ENCODE peak calls at places on chromosomes 13 and 19, in five cellular contexts. One of them, this sample, is unnamed. For H3K4me1 and H3K27me3, the result is how much of the 10 kb centered on the place peaks cover.

GRCh38 chr19:588093-588742 is 1.5 kb upstream of the HCN2 start:
- DNase-seq in heart left ventricle: peak
- DNase-seq in CD4-positive, CD25-positive, alpha-beta regulatory T cell: peak
- DNase-seq in fibroblast of lung: peak
- DNase-seq in psoas muscle: peak
- DNase-seq in this sample: no peak

GRCh38 chr13:49351871-49352270 is 92.0 kb downstream of the CAB39L start:
- DNase-seq in heart left ventricle: no peak
- DNase-seq in CD4-positive, CD25-positive, alpha-beta regulatory T cell: no peak
- DNase-seq in fibroblast of lung: no peak
- DNase-seq in psoas muscle: no peak
- DNase-seq in this sample: no peak

GRCh38 chr13:105345116-105345515 is 1190.3 kb downstream of the EFNB2 start:
- DNase-seq in heart left ventricle: no peak
- DNase-seq in psoas muscle: no peak
- DNase-seq in CD4-positive, CD25-positive, alpha-beta regulatory T cell: no peak
- DNase-seq in fibroblast of lung: no peak
- DNase-seq in this sample: no peak

GRCh38 chr13:30618186-30618937 is 642 bp downstream of the USPL1 start:
- DNase-seq in heart left ventricle: peak
- DNase-seq in CD4-positive, CD25-positive, alpha-beta regulatory T cell: no peak
- DNase-seq in psoas muscle: no peak
- DNase-seq in fibroblast of lung: no peak
- DNase-seq in this sample: no peak

GRCh38 chr13:77637583-77637982 is 59.9 kb upstream of the SLAIN1 start:
- DNase-seq in CD4-positive, CD25-positive, alpha-beta regulatory T cell: no peak
- DNase-seq in heart left ventricle: no peak
- DNase-seq in psoas muscle: no peak
- DNase-seq in fibroblast of lung: no peak
- DNase-seq in this sample: no peak

GRCh38 chr19:39568604-39569003 is 28.6 kb upstream of the EID2 start:
- DNase-seq in psoas muscle: no peak
- DNase-seq in heart left ventricle: no peak
- DNase-seq in CD4-positive, CD25-positive, alpha-beta regulatory T cell: no peak
- DNase-seq in fibroblast of lung: no peak
- DNase-seq in this sample: no peak

GRCh38 chr19:18496167-18496979 is 25.5 kb downstream of the ELL start:
- DNase-seq in heart left ventricle: no peak
- DNase-seq in psoas muscle: no peak
- DNase-seq in fibroblast of lung: no peak
- DNase-seq in CD4-positive, CD25-positive, alpha-beta regulatory T cell: peak
- DNase-seq in this sample: no peak

GRCh38 chr19:12833747-12834417 is 497 bp downstream of the RTBDN start:
- DNase-seq in CD4-positive, CD25-positive, alpha-beta regulatory T cell: no peak
- DNase-seq in psoas muscle: no peak
- DNase-seq in heart left ventricle: no peak
- DNase-seq in fibroblast of lung: no peak
- DNase-seq in this sample: no peak

GRCh38 chr13:81606074-81606473 is 1265.1 kb upstream of the SPRY2 start:
- DNase-seq in CD4-positive, CD25-positive, alpha-beta regulatory T cell: no peak
- DNase-seq in fibroblast of lung: no peak
- DNase-seq in heart left ventricle: no peak
- DNase-seq in psoas muscle: no peak
- DNase-seq in this sample: no peak

GRCh38 chr13:43269037-43269476 is 245.7 kb downstream of the DNAJC15 start:
- DNase-seq in CD4-positive, CD25-positive, alpha-beta regulatory T cell: no peak
- DNase-seq in psoas muscle: no peak
- DNase-seq in fibroblast of lung: peak
- DNase-seq in heart left ventricle: peak
- DNase-seq in this sample: no peak

GRCh38 chr13:106867249-106867648 is 299.3 kb upstream of the ARGLU1 start:
- DNase-seq in heart left ventricle: no peak
- DNase-seq in psoas muscle: no peak
- DNase-seq in fibroblast of lung: peak
- DNase-seq in CD4-positive, CD25-positive, alpha-beta regulatory T cell: no peak
- DNase-seq in this sample: no peak

GRCh38 chr13:25217023-25217909 is 45.2 kb upstream of the AMER2 start:
- DNase-seq in CD4-positive, CD25-positive, alpha-beta regulatory T cell: no peak
- DNase-seq in psoas muscle: no peak
- DNase-seq in fibroblast of lung: peak
- DNase-seq in heart left ventricle: no peak
- DNase-seq in this sample: no peak

GRCh38 chr19:1261863-1262686 is 7.1 kb upstream of the CIRBP start:
- DNase-seq in fibroblast of lung: no peak
- DNase-seq in CD4-positive, CD25-positive, alpha-beta regulatory T cell: no peak
- DNase-seq in heart left ventricle: peak
- DNase-seq in psoas muscle: peak
- DNase-seq in this sample: no peak

GRCh38 chr19:38425810-38426466 is at the start of gene RASGRP4:
- DNase-seq in CD4-positive, CD25-positive, alpha-beta regulatory T cell: peak
- DNase-seq in heart left ventricle: peak
- DNase-seq in fibroblast of lung: no peak
- DNase-seq in psoas muscle: no peak
- DNase-seq in this sample: no peak

GRCh38 chr19:14443632-14444216 is 10.6 kb downstream of the PKN1 start:
- DNase-seq in heart left ventricle: no peak
- DNase-seq in fibroblast of lung: no peak
- DNase-seq in psoas muscle: no peak
- DNase-seq in CD4-positive, CD25-positive, alpha-beta regulatory T cell: no peak
- DNase-seq in this sample: no peak

GRCh38 chr19:42281175-42282035 is 12.4 kb downstream of the CIC start:
- DNase-seq in fibroblast of lung: peak
- DNase-seq in psoas muscle: peak
- DNase-seq in CD4-positive, CD25-positive, alpha-beta regulatory T cell: peak
- DNase-seq in heart left ventricle: peak
- DNase-seq in this sample: peak

GRCh38 chr13:36323951-36324566 is 22.1 kb downstream of the SPART start:
- DNase-seq in fibroblast of lung: no peak
- DNase-seq in heart left ventricle: no peak
- DNase-seq in CD4-positive, CD25-positive, alpha-beta regulatory T cell: no peak
- DNase-seq in psoas muscle: no peak
- DNase-seq in this sample: no peak

GRCh38 chr19:17687857-17688784 is at the start of gene UNC13A:
- DNase-seq in heart left ventricle: peak
- DNase-seq in CD4-positive, CD25-positive, alpha-beta regulatory T cell: peak
- DNase-seq in psoas muscle: peak
- DNase-seq in fibroblast of lung: peak
- DNase-seq in this sample: no peak

GRCh38 chr13:85520445-85520844 is 278.8 kb downstream of the SLITRK6 start:
- DNase-seq in fibroblast of lung: peak
- DNase-seq in heart left ventricle: no peak
- DNase-seq in psoas muscle: no peak
- DNase-seq in CD4-positive, CD25-positive, alpha-beta regulatory T cell: no peak
- DNase-seq in this sample: no peak

GRCh38 chr13:46964789-46965527 is 68.1 kb upstream of the HTR2A start:
- DNase-seq in psoas muscle: no peak
- DNase-seq in fibroblast of lung: peak
- DNase-seq in CD4-positive, CD25-positive, alpha-beta regulatory T cell: no peak
- DNase-seq in heart left ventricle: no peak
- DNase-seq in this sample: no peak

GRCh38 chr13:35818577-35819165 is 312.5 kb downstream of the DCLK1 start:
- DNase-seq in heart left ventricle: no peak
- DNase-seq in CD4-positive, CD25-positive, alpha-beta regulatory T cell: no peak
- DNase-seq in fibroblast of lung: peak
- DNase-seq in psoas muscle: no peak
- DNase-seq in this sample: no peak

GRCh38 chr13:42644841-42645240 is 70.9 kb downstream of the TNFSF11 start:
- DNase-seq in fibroblast of lung: no peak
- DNase-seq in psoas muscle: no peak
- DNase-seq in CD4-positive, CD25-positive, alpha-beta regulatory T cell: no peak
- DNase-seq in heart left ventricle: no peak
- DNase-seq in this sample: no peak

GRCh38 chr13:46484561-46484960 is 68.4 kb upstream of the LRCH1 start:
- DNase-seq in fibroblast of lung: peak
- DNase-seq in CD4-positive, CD25-positive, alpha-beta regulatory T cell: no peak
- DNase-seq in heart left ventricle: no peak
- DNase-seq in psoas muscle: no peak
- DNase-seq in this sample: no peak

GRCh38 chr13:49367640-49368431 is 76.0 kb downstream of the CAB39L start:
- DNase-seq in fibroblast of lung: no peak
- DNase-seq in psoas muscle: no peak
- DNase-seq in heart left ventricle: no peak
- DNase-seq in CD4-positive, CD25-positive, alpha-beta regulatory T cell: no peak
- DNase-seq in this sample: no peak

GRCh38 chr13:28022848-28023518 is 34.5 kb upstream of the URAD start:
- DNase-seq in psoas muscle: no peak
- DNase-seq in fibroblast of lung: no peak
- DNase-seq in heart left ventricle: no peak
- DNase-seq in CD4-positive, CD25-positive, alpha-beta regulatory T cell: no peak
- DNase-seq in this sample: no peak

GRCh38 chr19:39390460-39390758 is 497 bp downstream of the PAF1 start:
- DNase-seq in psoas muscle: no peak
- DNase-seq in heart left ventricle: no peak
- DNase-seq in CD4-positive, CD25-positive, alpha-beta regulatory T cell: no peak
- DNase-seq in fibroblast of lung: peak
- DNase-seq in this sample: no peak

GRCh38 chr13:46992383-46992952 is 95.6 kb upstream of the HTR2A start:
- DNase-seq in fibroblast of lung: no peak
- DNase-seq in heart left ventricle: no peak
- DNase-seq in CD4-positive, CD25-positive, alpha-beta regulatory T cell: no peak
- DNase-seq in psoas muscle: no peak
- DNase-seq in this sample: no peak

GRCh38 chr13:39612023-39612637 is 9.1 kb upstream of the LHFPL6 start:
- DNase-seq in heart left ventricle: peak
- DNase-seq in psoas muscle: peak
- DNase-seq in CD4-positive, CD25-positive, alpha-beta regulatory T cell: peak
- DNase-seq in fibroblast of lung: peak
- DNase-seq in this sample: peak

GRCh38 chr13:29448124-29448685 is 147.3 kb downstream of the SLC7A1 start:
- DNase-seq in fibroblast of lung: no peak
- DNase-seq in psoas muscle: no peak
- DNase-seq in heart left ventricle: no peak
- DNase-seq in CD4-positive, CD25-positive, alpha-beta regulatory T cell: no peak
- DNase-seq in this sample: no peak

GRCh38 chr13:72864142-72865035 is 82.5 kb downstream of the PIBF1 start:
- DNase-seq in CD4-positive, CD25-positive, alpha-beta regulatory T cell: no peak
- DNase-seq in heart left ventricle: no peak
- DNase-seq in psoas muscle: no peak
- DNase-seq in fibroblast of lung: peak
- DNase-seq in this sample: no peak

GRCh38 chr13:28045861-28046260 is 54.5 kb downstream of the FLT3 start:
- DNase-seq in CD4-positive, CD25-positive, alpha-beta regulatory T cell: no peak
- DNase-seq in psoas muscle: no peak
- DNase-seq in heart left ventricle: no peak
- DNase-seq in fibroblast of lung: no peak
- DNase-seq in this sample: no peak

GRCh38 chr19:1624458-1624857 is 19.2 kb upstream of the UQCR11 start:
- DNase-seq in heart left ventricle: peak
- DNase-seq in fibroblast of lung: peak
- DNase-seq in psoas muscle: no peak
- DNase-seq in CD4-positive, CD25-positive, alpha-beta regulatory T cell: peak
- DNase-seq in this sample: no peak

DNA sequence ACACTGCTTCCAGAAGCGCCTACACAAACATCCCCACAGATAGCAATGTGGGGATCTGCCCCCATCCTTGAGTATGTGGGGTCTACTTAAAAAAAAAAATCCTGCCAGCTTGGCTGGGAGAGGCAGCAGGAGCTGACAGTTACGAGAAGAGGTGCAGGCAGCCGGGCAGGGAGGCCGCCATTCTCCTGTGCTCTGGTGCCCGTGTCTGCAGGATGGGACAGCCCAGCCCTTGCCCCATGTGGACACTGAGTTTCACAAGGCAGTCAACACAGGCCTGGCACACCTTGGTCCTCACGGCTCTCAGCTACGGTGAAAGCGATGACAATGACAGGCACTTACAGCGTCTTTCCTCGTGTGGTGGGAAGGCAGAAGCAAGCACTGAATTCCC is 24.0 kb downstream of the MPND start:
- DNase-seq in heart left ventricle: no peak
- DNase-seq in fibroblast of lung: no peak
- DNase-seq in psoas muscle: no peak
- DNase-seq in CD4-positive, CD25-positive, alpha-beta regulatory T cell: no peak
- DNase-seq in this sample: no peak
- H3K4me1 ChIP-seq in heart left ventricle: half or more
- H3K4me1 ChIP-seq in fibroblast of lung: under half
- H3K4me1 ChIP-seq in psoas muscle: under half
- H3K4me1 ChIP-seq in CD4-positive, CD25-positive, alpha-beta regulatory T cell: under half
- H3K4me1 ChIP-seq in this sample: under half

GRCh38 chr13:111395511-111396393 is 75.3 kb downstream of the TEX29 start:
- DNase-seq in psoas muscle: no peak
- DNase-seq in fibroblast of lung: no peak
- DNase-seq in heart left ventricle: peak
- DNase-seq in CD4-positive, CD25-positive, alpha-beta regulatory T cell: no peak
- DNase-seq in this sample: no peak
- H3K27me3 ChIP-seq in psoas muscle: under half
- H3K27me3 ChIP-seq in fibroblast of lung: under half
- H3K27me3 ChIP-seq in heart left ventricle: under half
- H3K27me3 ChIP-seq in CD4-positive, CD25-positive, alpha-beta regulatory T cell: under half
- H3K27me3 ChIP-seq in this sample: under half

GRCh38 chr13:33138441-33138840 is 122.2 kb downstream of the KL start:
- DNase-seq in CD4-positive, CD25-positive, alpha-beta regulatory T cell: no peak
- DNase-seq in fibroblast of lung: no peak
- DNase-seq in heart left ventricle: no peak
- DNase-seq in psoas muscle: no peak
- DNase-seq in this sample: no peak
- H3K4me3 ChIP-seq in CD4-positive, CD25-positive, alpha-beta regulatory T cell: no peak
- H3K4me3 ChIP-seq in fibroblast of lung: no peak
- H3K4me3 ChIP-seq in heart left ventricle: no peak
- H3K4me3 ChIP-seq in psoas muscle: peak
- H3K4me3 ChIP-seq in this sample: no peak

GRCh38 chr19:46993622-46994021 is 26.0 kb upstream of the NPAS1 start:
- DNase-seq in CD4-positive, CD25-positive, alpha-beta regulatory T cell: no peak
- DNase-seq in heart left ventricle: no peak
- DNase-seq in fibroblast of lung: no peak
- DNase-seq in psoas muscle: no peak
- DNase-seq in this sample: no peak
- H3K4me1 ChIP-seq in CD4-positive, CD25-positive, alpha-beta regulatory T cell: under half
- H3K4me1 ChIP-seq in heart left ventricle: half or more
- H3K4me1 ChIP-seq in fibroblast of lung: under half
- H3K4me1 ChIP-seq in psoas muscle: under half
- H3K4me1 ChIP-seq in this sample: under half

GRCh38 chr19:7781157-7781556 is 18.1 kb downstream of the CLEC4M start:
- DNase-seq in heart left ventricle: no peak
- DNase-seq in psoas muscle: no peak
- DNase-seq in fibroblast of lung: no peak
- DNase-seq in CD4-positive, CD25-positive, alpha-beta regulatory T cell: no peak
- DNase-seq in this sample: no peak
- H3K27me3 ChIP-seq in heart left ventricle: under half
- H3K27me3 ChIP-seq in psoas muscle: under half
- H3K27me3 ChIP-seq in fibroblast of lung: under half
- H3K27me3 ChIP-seq in CD4-positive, CD25-positive, alpha-beta regulatory T cell: under half
- H3K27me3 ChIP-seq in this sample: under half

DNA sequence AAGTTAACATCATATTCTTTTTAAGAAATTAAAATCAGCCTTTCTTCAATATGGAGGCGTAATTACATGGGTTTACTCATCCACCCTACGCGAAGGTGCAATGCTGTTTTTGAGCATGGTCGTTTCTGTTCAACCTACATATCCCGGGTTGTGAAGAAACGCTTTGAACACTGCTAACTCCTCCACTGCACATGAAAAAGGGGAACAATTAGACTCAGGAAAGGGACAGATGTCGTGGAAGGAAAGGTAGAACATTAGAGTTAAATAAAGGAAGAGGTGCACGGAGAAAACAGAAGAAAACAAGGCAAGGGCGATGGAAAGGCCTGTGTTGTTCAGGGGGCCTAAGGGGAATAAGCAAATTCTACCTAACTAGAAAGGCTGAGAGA is 4.1 kb downstream of the ZIC5 start:
- DNase-seq in psoas muscle: no peak
- DNase-seq in CD4-positive, CD25-positive, alpha-beta regulatory T cell: no peak
- DNase-seq in heart left ventricle: no peak
- DNase-seq in fibroblast of lung: no peak
- DNase-seq in this sample: no peak
- H3K4me3 ChIP-seq in psoas muscle: no peak
- H3K4me3 ChIP-seq in CD4-positive, CD25-positive, alpha-beta regulatory T cell: no peak
- H3K4me3 ChIP-seq in heart left ventricle: no peak
- H3K4me3 ChIP-seq in fibroblast of lung: no peak
- H3K4me3 ChIP-seq in this sample: no peak

This sample was measured in right atrium auricular region.